ENCODE peak calls at places on chromosome 1, in nine cellular contexts. B, G, H, D, T, Z, I, Y and C are unnamed samples.

GRCh38 chr1:33030575-33030974 is 6.1 kb downstream of the AK2 start:
- DNase-seq in B (no peak), G (peak), H (no peak), D (no peak), T (no peak), Z (peak), I (no peak), Y (no peak), C (no peak)

GRCh38 chr1:211908951-211909350 is 78.4 kb upstream of the LPGAT1 start:
- DNase-seq in B (no peak), G (no peak), H (no peak), D (no peak), T (no peak), Z (no peak), I (no peak), Y (no peak), C (no peak)

GRCh38 chr1:173134800-173135199 is 72.3 kb downstream of the TNFSF4 start:
- DNase-seq in B (no peak), G (no peak), H (no peak), D (no peak), T (no peak), Z (no peak), I (no peak), Y (no peak), C (no peak)

GRCh38 chr1:17678011-17678410 is 77.1 kb upstream of the ACTL8 start:
- DNase-seq in B (no peak), G (no peak), H (no peak), D (no peak), T (no peak), Z (no peak), I (no peak), Y (no peak), C (no peak)

GRCh38 chr1:218478336-218478735 is 133.2 kb downstream of the TGFB2 start:
- DNase-seq in B (no peak), G (peak), H (no peak), D (no peak), T (no peak), Z (no peak), I (no peak), Y (no peak), C (no peak)

GRCh38 chr1:34415140-34415539 is 238.4 kb downstream of the C1orf94 start:
- DNase-seq in B (no peak), G (no peak), H (no peak), D (peak), T (no peak), Z (no peak), I (no peak), Y (no peak), C (no peak)

GRCh38 chr1:36366091-36366661 is 19.5 kb downstream of the STK40 start:
- DNase-seq in B (no peak), G (peak), H (peak), D (no peak), T (peak), Z (peak), I (peak), Y (no peak), C (no peak)

GRCh38 chr1:101520302-101520701 is 283.5 kb downstream of the S1PR1 start:
- DNase-seq in B (peak), G (peak), H (no peak), D (no peak), T (no peak), Z (peak), I (no peak), Y (peak), C (peak)

GRCh38 chr1:52238887-52239707 is 97.2 kb downstream of the ZFYVE9 start:
- DNase-seq in B (no peak), G (peak), H (no peak), D (no peak), T (no peak), Z (no peak), I (no peak), Y (no peak), C (no peak)

GRCh38 chr1:38123356-38123755 is 76.8 kb upstream of the POU3F1 start:
- DNase-seq in B (no peak), G (no peak), H (no peak), D (no peak), T (no peak), Z (no peak), I (no peak), Y (no peak), C (no peak)

GRCh38 chr1:87239997-87240396 is 88.7 kb upstream of the LMO4 start:
- DNase-seq in B (no peak), G (no peak), H (no peak), D (no peak), T (no peak), Z (no peak), I (no peak), Y (no peak), C (no peak)